ENCODE peak calls at places on chromosomes 7 and 10, in six cellular contexts. G is NCI-H1436; X is epithelial cell of prostate; L is OCI-LY7; D is activated T-cell treated with anti-CD3 and anti-CD28 coated beads, Interleukin-2, amount 50 U/mL, for 72 hours; V is stimulated activated CD8-positive, alpha-beta memory T cell treated with anti-CD3 and anti-CD28 coated beads, Interleukin-4, amount 100 ng/mL, for 24 hours. Z is an unnamed sample.
A peak's percentile ranks its signal among the peaks of the same experiment; 100 is the strongest.

GRCh38 chr7:31935115-31935514 is 135.1 kb downstream of the PDE1C start:
- DNase-seq in X (no peak), V (no peak), D (no peak), G (no peak), L (no peak), Z (no peak)

GRCh38 chr10:49500420-49500819 is 38.5 kb downstream of the ERCC6 start:
- DNase-seq in G (peak; percentile 72), L (no peak), D (no peak), V (no peak), X (no peak), Z (no peak)

GRCh38 chr7:128446306-128446705 is 9.4 kb upstream of the HILPDA start:
- DNase-seq in V (no peak), G (no peak), D (no peak), L (no peak), X (no peak), Z (no peak)

GRCh38 chr10:43050011-43050410 is 26.9 kb upstream of the RET start:
- DNase-seq in D (no peak), V (no peak), X (no peak), L (no peak), G (no peak), Z (no peak)

GRCh38 chr7:38574121-38574520 is 57.1 kb downstream of the AMPH start:
- DNase-seq in L (no peak), D (no peak), X (no peak), V (no peak), G (no peak), Z (no peak)

GRCh38 chr10:5591336-5591824 is 66.6 kb downstream of the CALML3 start:
- DNase-seq in L (peak; percentile 24), X (no peak), V (no peak), G (no peak), D (no peak), Z (no peak)

GRCh38 chr7:129952164-129952652 is 552 bp downstream of the UBE2H start:
- DNase-seq in G (no peak), X (no peak), V (no peak), L (peak; percentile 45), D (peak; percentile 45), Z (peak; percentile 23)

GRCh38 chr7:138407792-138408191 is 52.3 kb upstream of the TRIM24 start:
- DNase-seq in L (no peak), G (no peak), V (no peak), D (no peak), X (no peak), Z (no peak)

GRCh38 chr7:131026297-131027003 is 292.4 kb upstream of the KLF14 start:
- DNase-seq in L (no peak), G (peak; percentile 16), D (no peak), X (peak; percentile 18), V (no peak), Z (no peak)

GRCh38 chr7:4797858-4798705 is 22.7 kb downstream of the AP5Z1 start:
- DNase-seq in G (no peak), L (peak; percentile 55), D (peak; percentile 74), X (no peak), V (peak; percentile 54), Z (peak; percentile 52)

GRCh38 chr10:27504897-27505457 is 873 bp downstream of the RAB18 start:
- DNase-seq in L (peak; percentile 6), X (no peak), D (no peak), V (no peak), G (no peak), Z (no peak)

GRCh38 chr10:80158598-80159127 is 26.1 kb downstream of the PLAC9 start:
- DNase-seq in L (no peak), V (no peak), D (no peak), G (no peak), X (peak; percentile 69), Z (no peak)

GRCh38 chr7:51126324-51126723 is 190.3 kb downstream of the COBL start:
- DNase-seq in G (no peak), V (no peak), X (no peak), D (no peak), L (no peak), Z (no peak)

GRCh38 chr7:18997477-18998130 is 119.8 kb downstream of the TWIST1 start:
- DNase-seq in X (no peak), G (no peak), V (no peak), L (no peak), D (no peak), Z (no peak)